ENCODE peak calls at places on chromosome 2, in seven cellular contexts. B, F, J, H, U, O and Y are unnamed samples.

GRCh38 chr2:179963626-179964025 is 43.5 kb downstream of the CWC22 start:
- DNase-seq in H (no peak), F (peak; percentile 15), J (no peak), O (no peak), U (no peak), B (no peak), Y (no peak)

GRCh38 chr2:208040199-208041171 is 15.2 kb upstream of the PLEKHM3 start:
- DNase-seq in H (peak; percentile 60), J (peak; percentile 76), B (peak; percentile 56), U (peak; percentile 36), F (no peak), O (peak; percentile 3), Y (peak; percentile 36)

GRCh38 chr2:182361477-182361876 is 65.4 kb downstream of the PDE1A start:
- DNase-seq in H (no peak), U (no peak), J (no peak), F (no peak), O (no peak), B (no peak), Y (no peak)

GRCh38 chr2:118568682-118569081 is 278.8 kb downstream of the EN1 start:
- DNase-seq in J (no peak), F (no peak), B (no peak), U (no peak), O (no peak), H (no peak), Y (no peak)

GRCh38 chr2:14828223-14828622 is 195.7 kb downstream of the LRATD1 start:
- DNase-seq in H (no peak), B (no peak), F (no peak), O (no peak), J (no peak), U (no peak), Y (no peak)

GRCh38 chr2:21020668-21021288 is 23.1 kb downstream of the APOB start:
- DNase-seq in J (no peak), U (no peak), B (no peak), H (no peak), O (no peak), F (no peak), Y (no peak)

GRCh38 chr2:37376421-37377186 is 32.2 kb downstream of the QPCT start:
- DNase-seq in B (peak; percentile 42), J (peak; percentile 68), O (no peak), F (peak; percentile 70), H (no peak), U (no peak), Y (peak; percentile 95)

GRCh38 chr2:70123051-70123828 is 36.0 kb downstream of the PCBP1 start:
- DNase-seq in O (no peak), B (peak; percentile 41), H (no peak), J (no peak), F (no peak), U (no peak), Y (peak; percentile 47)

GRCh38 chr2:51920509-51920908 is 888.6 kb upstream of the NRXN1 start:
- DNase-seq in J (no peak), F (no peak), O (no peak), H (no peak), U (no peak), B (no peak), Y (no peak)

GRCh38 chr2:74489906-74490305 is 7.0 kb downstream of the TTC31 start:
- DNase-seq in F (no peak), B (no peak), J (no peak), O (no peak), U (no peak), H (peak; percentile 39), Y (no peak)

GRCh38 chr2:120901213-120901612 is 165.5 kb downstream of the GLI2 start:
- DNase-seq in B (no peak), U (no peak), H (no peak), F (no peak), O (no peak), J (no peak), Y (no peak)

GRCh38 chr2:45232824-45233223 is 223.6 kb upstream of the SIX2 start:
- DNase-seq in F (no peak), B (no peak), U (no peak), J (no peak), O (no peak), H (no peak), Y (no peak)

GRCh38 chr2:10332402-10333246 is 29.9 kb downstream of the HPCAL1 start:
- DNase-seq in J (no peak), B (no peak), U (no peak), H (no peak), F (no peak), O (no peak), Y (peak; percentile 7)

GRCh38 chr2:241153616-241154015 is 3.3 kb downstream of the PPP1R7 start:
- DNase-seq in O (no peak), H (no peak), B (no peak), U (no peak), F (no peak), J (no peak), Y (no peak)

GRCh38 chr2:191618789-191619185 is 59.1 kb upstream of the NABP1 start:
- DNase-seq in H (no peak), F (no peak), B (no peak), J (no peak), O (no peak), U (no peak), Y (no peak)

GRCh38 chr2:190963088-190963487 is 50.9 kb downstream of the STAT1 start:
- DNase-seq in B (no peak), H (no peak), O (no peak), U (no peak), J (no peak), F (no peak), Y (no peak)

GRCh38 chr2:69965756-69966447 is 4.5 kb upstream of the ASPRV1 start:
- DNase-seq in J (no peak), F (no peak), O (no peak), U (no peak), H (no peak), B (no peak), Y (no peak)

GRCh38 chr2:233706720-233707119 is 6.0 kb upstream of the UGT1A5 start:
- DNase-seq in B (no peak), U (no peak), H (no peak), F (peak; percentile 3), O (no peak), J (no peak), Y (no peak)

GRCh38 chr2:73172963-73173362 is 29.4 kb upstream of the NOTO start:
- DNase-seq in H (no peak), J (peak; percentile 69), O (no peak), F (peak; percentile 59), B (no peak), U (no peak), Y (no peak)

GRCh38 chr2:120747281-120747680 is 11.6 kb downstream of the GLI2 start:
- DNase-seq in H (no peak), B (no peak), O (no peak), F (no peak), U (no peak), J (no peak), Y (no peak)

GRCh38 chr2:34534341-34534740 is 935.2 kb upstream of the FAM98A start:
- DNase-seq in J (no peak), H (no peak), F (no peak), U (no peak), O (no peak), B (no peak), Y (no peak)

GRCh38 chr2:27379840-27380625 is 501 bp downstream of the ZNF513 start:
- DNase-seq in B (peak; percentile 59), J (peak; percentile 69), O (no peak), U (no peak), H (peak; percentile 86), F (no peak), Y (no peak)

GRCh38 chr2:178804791-178805190 is 2.4 kb downstream of the TTN start:
- DNase-seq in O (no peak), H (no peak), B (no peak), F (no peak), U (no peak), J (no peak), Y (peak; percentile 57)

GRCh38 chr2:24359129-24359528 is 1.2 kb downstream of the ITSN2 start:
- DNase-seq in O (no peak), U (no peak), J (no peak), B (no peak), H (no peak), F (no peak), Y (no peak)

GRCh38 chr2:192414794-192415193 is 220.1 kb upstream of the TMEFF2 start:
- DNase-seq in B (no peak), F (no peak), O (no peak), H (no peak), J (no peak), U (no peak), Y (no peak)

GRCh38 chr2:206263959-206264603 is 10.4 kb upstream of the ZDBF2 start:
- DNase-seq in H (no peak), F (no peak), O (no peak), B (no peak), J (no peak), U (no peak), Y (no peak)

GRCh38 chr2:106566050-106566449 is 78.9 kb downstream of the CD8B2 start:
- DNase-seq in F (no peak), J (peak; percentile 56), O (no peak), U (no peak), B (peak; percentile 25), H (no peak), Y (peak; percentile 32)

GRCh38 chr2:42297322-42297936 is 63.6 kb downstream of the COX7A2L start:
- DNase-seq in H (no peak), B (no peak), F (no peak), U (no peak), J (no peak), O (no peak), Y (no peak)

GRCh38 chr2:126859631-126860030 is 39.1 kb upstream of the TEX51 start:
- DNase-seq in O (no peak), H (no peak), B (peak; percentile 5), J (peak; percentile 1), U (no peak), F (no peak), Y (no peak)

GRCh38 chr2:155727097-155727906 is 605.2 kb downstream of the NR4A2 start:
- DNase-seq in B (no peak), F (no peak), O (no peak), U (no peak), H (no peak), J (no peak), Y (no peak)

GRCh38 chr2:198309673-198310280 is 505.4 kb downstream of the PLCL1 start:
- DNase-seq in F (peak; percentile 4), B (peak; percentile 54), H (no peak), J (peak; percentile 45), U (no peak), O (peak; percentile 18), Y (peak; percentile 71)

GRCh38 chr2:163554864-163555263 is 180.9 kb downstream of the FIGN start:
- DNase-seq in J (no peak), U (no peak), H (no peak), F (no peak), B (no peak), O (no peak), Y (no peak)

GRCh38 chr2:163343316-163343715 is 392.5 kb downstream of the FIGN start:
- DNase-seq in J (no peak), F (no peak), B (no peak), H (no peak), O (no peak), U (no peak), Y (no peak)

GRCh38 chr2:44167311-44167907 is 1.3 kb upstream of the PPM1B start:
- DNase-seq in B (no peak), U (no peak), F (no peak), J (no peak), H (no peak), O (no peak), Y (no peak)

GRCh38 chr2:26463252-26464207 is 14.4 kb downstream of the OTOF start:
- DNase-seq in B (no peak), O (no peak), J (no peak), F (no peak), H (no peak), U (no peak), Y (no peak)

GRCh38 chr2:44850016-44850415 is 91.5 kb upstream of the SIX3 start:
- DNase-seq in F (no peak), B (no peak), H (no peak), J (no peak), U (no peak), O (no peak), Y (no peak)

GRCh38 chr2:189512879-189513278 is 67.7 kb downstream of the SLC40A1 start:
- DNase-seq in U (no peak), O (no peak), F (no peak), H (no peak), J (no peak), B (no peak), Y (no peak)